ENCODE peak calls at places on chromosomes 7 and 10, in eight cellular contexts. K, A, C, P, L, W, V and X are unnamed samples. For H3K4me1, the result is how much of the 10 kb centered on the place peaks cover.

GRCh38 chr7:47373871-47374451 is 207.9 kb downstream of the TNS3 start:
- DNase-seq in W (no peak), K (peak), P (no peak), C (no peak), L (no peak), V (peak), A (no peak), X (no peak)

GRCh38 chr7:157059534-157059933 is 49.1 kb upstream of the MNX1 start:
- DNase-seq in K (no peak), C (no peak), V (no peak), L (no peak), W (no peak), A (no peak), P (no peak), X (no peak)

GRCh38 chr10:86971146-86971991 is 3.1 kb downstream of the ADIRF start:
- DNase-seq in K (peak), L (peak), P (peak), C (peak), A (peak), W (peak), V (peak), X (peak)

GRCh38 chr10:96588601-96589419 is 2.0 kb upstream of the TM9SF3 start:
- DNase-seq in A (no peak), P (peak), W (no peak), C (no peak), K (no peak), L (no peak), V (no peak), X (no peak)

GRCh38 chr10:115432188-115432819 is 339.1 kb downstream of the ATRNL1 start:
- DNase-seq in C (no peak), L (no peak), K (no peak), A (no peak), V (no peak), W (peak), P (peak), X (peak)

GRCh38 chr10:70494536-70494935 is 16.0 kb downstream of the PALD1 start:
- DNase-seq in C (no peak), P (peak), K (no peak), V (no peak), W (no peak), A (no peak), L (no peak), X (no peak)

GRCh38 chr7:140055833-140056232 is 6.9 kb downstream of the PARP12 start:
- DNase-seq in C (no peak), P (no peak), V (no peak), K (no peak), W (no peak), A (no peak), L (no peak), X (no peak)

GRCh38 chr10:129744896-129745750 is 219.0 kb downstream of the EBF3 start:
- DNase-seq in P (no peak), C (no peak), W (no peak), L (no peak), A (no peak), V (no peak), K (no peak), X (no peak)

GRCh38 chr7:32957326-32958045 is at the start of gene FKBP9:
- DNase-seq in P (peak), W (peak), L (no peak), C (peak), K (peak), V (peak), A (peak), X (peak)

GRCh38 chr7:119033641-119034040 is 809.1 kb downstream of the ANKRD7 start:
- DNase-seq in L (no peak), P (no peak), K (no peak), A (no peak), V (no peak), W (no peak), C (no peak), X (no peak)

GRCh38 chr10:2011106-2011716 is 273.9 kb upstream of the ADARB2 start:
- DNase-seq in A (no peak), K (no peak), L (no peak), V (no peak), C (no peak), W (peak), P (no peak), X (no peak)

GRCh38 chr7:113118074-113118959 is at the start of gene SMIM30:
- DNase-seq in W (peak), P (peak), L (peak), A (peak), K (peak), V (peak), C (peak), X (peak)
- H3K4me1 ChIP-seq in W (under half), P (under half), L (under half), A (under half), K (under half), V (under half), C (under half), X (under half)

GRCh38 chr10:116910924-116911323 is 61.6 kb downstream of the ENO4 start:
- DNase-seq in C (no peak), V (no peak), L (no peak), K (no peak), P (no peak), W (no peak), A (no peak), X (no peak)
- H3K4me3 ChIP-seq in C (no peak), V (no peak), L (no peak), K (no peak), P (no peak), W (no peak), A (no peak), X (no peak)

GRCh38 chr7:1993776-1994740 is 238.7 kb downstream of the MAD1L1 start:
- DNase-seq in A (no peak), K (no peak), C (no peak), L (no peak), P (no peak), W (no peak), V (no peak), X (no peak)
- H3K4me1 ChIP-seq in A (under half), K (under half), C (under half), L (under half), P (under half), W (under half), V (under half), X (under half)

DNA sequence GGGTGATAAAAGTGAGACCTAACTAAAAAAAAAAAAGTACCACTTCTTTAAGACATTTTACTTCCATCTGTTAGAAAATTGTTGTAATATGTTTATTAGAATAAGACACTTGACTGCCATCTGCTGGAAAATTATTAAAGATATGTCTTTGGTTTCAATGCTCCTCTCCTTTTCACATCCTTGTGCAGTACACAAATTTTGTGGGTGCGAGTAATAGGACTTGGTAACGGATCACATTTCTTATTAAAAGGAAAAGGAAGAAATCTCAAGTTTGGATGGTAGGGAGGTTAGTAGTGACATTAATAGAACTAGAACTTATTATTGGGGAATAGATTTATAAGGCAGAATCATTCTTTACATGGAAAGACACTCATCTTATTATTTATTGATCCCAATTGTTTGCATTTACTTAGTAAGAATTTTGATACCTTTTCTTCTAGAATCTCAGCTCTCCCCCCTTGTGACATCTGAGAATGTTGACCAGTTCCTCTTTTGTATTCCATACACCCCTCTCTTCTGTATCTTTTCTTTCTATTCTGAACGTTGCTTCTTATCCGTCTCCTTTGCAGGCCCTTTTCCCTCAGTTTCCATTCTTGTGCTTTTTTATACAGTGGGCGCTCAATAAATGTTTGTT is 43.0 kb upstream of the RPA3 start:
- DNase-seq in W (no peak), P (peak), C (no peak), V (no peak), A (no peak), L (peak), K (no peak), X (peak)
- H3K4me3 ChIP-seq in W (no peak), P (peak), C (no peak), V (no peak), A (no peak), L (peak), K (no peak), X (peak)

GRCh38 chr10:35447693-35448407 is 111.5 kb downstream of the CCNY start:
- DNase-seq in V (peak), K (no peak), A (no peak), C (no peak), P (peak), L (peak), W (peak), X (peak)
- H3K4me1 ChIP-seq in V (half or more), K (under half), A (under half), C (under half), P (under half), L (half or more), W (under half), X (half or more)